ENCODE peak calls at places on chromosomes 3 and 15, in six cellular contexts. C is naive thymus-derived CD4-positive, alpha-beta T cell; O is WERI-Rb-1; K is fibroblast of lung; Q is cardiac muscle cell; J is mammary epithelial cell. Z is an unnamed sample.

GRCh38 chr15:97995192-97995591 is 34.7 kb downstream of the ARRDC4 start:
- DNase-seq in Q (no peak), J (peak; percentile 68), K (no peak), O (no peak), C (no peak), Z (no peak)

GRCh38 chr3:133570139-133570936 is 3.1 kb upstream of the CDV3 start:
- DNase-seq in Q (peak; percentile 88), O (no peak), K (peak; percentile 57), J (peak; percentile 84), C (no peak), Z (no peak)

GRCh38 chr15:41810651-41811431 is 17.1 kb upstream of the JMJD7 start:
- DNase-seq in O (no peak), K (no peak), Q (no peak), J (no peak), C (no peak), Z (no peak)

GRCh38 chr3:111924283-111924682 is 54.5 kb upstream of the ABHD10 start:
- DNase-seq in Q (no peak), C (no peak), J (peak; percentile 84), K (no peak), O (no peak), Z (no peak)

GRCh38 chr3:141050913-141051632 is at the start of gene SPSB4:
- DNase-seq in K (peak; percentile 51), O (peak; percentile 94), Q (peak; percentile 41), C (no peak), J (peak; percentile 43), Z (no peak)

GRCh38 chr3:123449986-123450474 is 1.1 kb upstream of the ADCY5 start:
- DNase-seq in O (peak; percentile 55), C (no peak), J (no peak), K (no peak), Q (no peak), Z (no peak)

GRCh38 chr15:91874992-91875651 is 21.6 kb downstream of the SLCO3A1 start:
- DNase-seq in Q (no peak), O (no peak), K (no peak), C (no peak), J (no peak), Z (no peak)

GRCh38 chr3:66405701-66406091 is 95.1 kb downstream of the LRIG1 start:
- DNase-seq in K (peak; percentile 79), C (no peak), O (no peak), Q (peak; percentile 38), J (no peak), Z (no peak)

GRCh38 chr3:146968204-146968651 is 363.1 kb upstream of the PLSCR5 start:
- DNase-seq in Q (peak; percentile 78), C (no peak), J (peak; percentile 16), K (peak; percentile 42), O (no peak), Z (no peak)

GRCh38 chr3:127615631-127616305 is 13.2 kb upstream of the PODXL2 start:
- DNase-seq in C (no peak), Q (no peak), K (no peak), O (no peak), J (no peak), Z (no peak)

GRCh38 chr3:32844914-32845313 is 27.1 kb downstream of the TRIM71 start:
- DNase-seq in K (no peak), Q (no peak), C (no peak), O (no peak), J (no peak), Z (no peak)
- H3K36me3 ChIP-seq in K (no peaks in the 10 kb centered on the region), Q (no peaks in the 10 kb centered on the region), C (no peaks in the 10 kb centered on the region), O (no peaks in the 10 kb centered on the region), J (no peaks in the 10 kb centered on the region), Z (no peaks in the 10 kb centered on the region)

DNA sequence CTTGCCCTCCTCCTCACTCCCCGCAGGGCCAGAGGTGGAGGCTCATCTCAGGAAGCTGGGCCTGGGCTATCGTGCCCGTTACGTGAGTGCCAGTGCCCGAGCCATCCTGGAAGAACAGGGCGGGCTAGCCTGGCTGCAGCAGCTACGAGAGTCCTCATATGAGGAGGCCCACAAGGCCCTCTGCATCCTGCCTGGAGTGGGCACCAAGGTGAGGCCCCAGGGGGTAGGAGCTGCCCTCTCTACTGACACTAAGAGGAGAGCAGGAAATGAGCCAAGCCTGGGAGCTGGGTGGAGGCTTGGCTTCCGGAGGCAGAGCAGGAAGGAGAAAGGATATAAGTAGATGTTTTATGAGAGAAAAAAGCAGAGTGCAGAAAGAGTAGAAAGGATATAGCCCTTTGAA is 4.9 kb downstream of the OGG1 start:
- DNase-seq in Q (peak; percentile 17), O (no peak), K (no peak), C (no peak), J (no peak), Z (no peak)
- H3K36me3 ChIP-seq in Q (peaks cover 18% of the 10 kb centered on the region), O (peaks cover 62% of the 10 kb centered on the region), K (peaks cover 20% of the 10 kb centered on the region), C (peaks cover 3% of the 10 kb centered on the region), J (peaks cover 5% of the 10 kb centered on the region), Z (peaks cover 15% of the 10 kb centered on the region)

DNA sequence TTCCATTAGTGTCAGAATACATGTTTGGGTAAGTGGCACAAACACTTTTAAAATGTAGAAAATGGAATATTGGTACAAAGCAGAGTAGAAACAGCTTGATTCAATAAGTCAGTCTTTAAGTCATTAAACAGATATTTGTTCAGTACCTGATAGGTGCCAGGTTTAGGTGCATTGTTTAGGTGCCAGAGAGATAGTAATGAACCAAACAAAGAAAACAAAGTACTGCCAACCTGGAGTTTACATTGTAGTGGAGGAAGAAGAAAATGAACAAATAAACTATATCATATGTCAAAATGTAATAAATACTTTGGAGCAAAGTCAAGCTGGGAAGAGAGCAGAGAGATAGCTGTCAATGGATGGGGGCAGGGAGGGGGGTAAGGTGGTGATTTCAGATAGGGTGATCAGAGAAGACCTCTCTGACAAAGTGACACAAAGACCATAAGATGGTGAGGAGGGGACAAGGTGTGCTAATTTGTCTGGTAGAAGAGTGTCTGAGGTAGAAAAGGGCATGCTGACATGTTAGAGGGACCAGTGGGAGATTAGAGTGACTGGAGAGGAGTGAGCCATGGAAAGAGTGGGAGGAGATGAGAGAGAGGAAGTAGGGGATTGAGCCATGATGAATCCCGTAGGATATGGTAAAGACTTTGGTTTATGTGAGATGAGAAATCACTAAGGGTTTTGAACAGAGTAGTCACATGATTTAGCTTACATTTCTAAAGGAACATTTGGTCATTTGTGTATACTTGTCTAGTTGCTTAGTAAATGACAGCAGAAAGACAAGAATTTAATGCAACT is 128.2 kb downstream of the UBE2E2 start:
- DNase-seq in C (no peak), J (no peak), Q (no peak), O (no peak), K (no peak), Z (no peak)
- H3K36me3 ChIP-seq in C (no peaks in the 10 kb centered on the region), J (no peaks in the 10 kb centered on the region), Q (no peaks in the 10 kb centered on the region), O (no peaks in the 10 kb centered on the region), K (no peaks in the 10 kb centered on the region), Z (no peaks in the 10 kb centered on the region)

DNA sequence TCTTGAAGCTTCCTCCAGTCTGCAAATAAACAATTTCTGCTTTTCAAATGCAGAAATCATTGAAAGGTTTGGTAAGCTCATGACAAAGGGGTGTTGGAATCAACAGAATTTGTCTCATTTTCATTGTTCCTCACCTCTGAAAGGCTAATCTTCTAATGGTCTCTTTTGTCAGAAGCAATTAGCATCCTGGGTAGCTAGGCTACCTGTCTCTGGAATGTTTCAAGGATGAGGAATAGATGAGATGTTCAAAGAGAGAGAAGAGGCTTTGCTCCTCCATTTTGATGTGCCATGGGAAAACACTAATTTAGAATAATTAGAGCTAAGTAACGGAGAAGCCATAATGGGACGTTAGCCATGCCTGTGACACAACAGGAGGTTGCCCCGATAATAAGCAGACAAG is 43.5 kb upstream of the SIAH2 start:
- DNase-seq in O (no peak), C (no peak), K (no peak), Q (no peak), J (no peak), Z (no peak)
- H3K36me3 ChIP-seq in O (no peaks in the 10 kb centered on the region), C (no peaks in the 10 kb centered on the region), K (no peaks in the 10 kb centered on the region), Q (no peaks in the 10 kb centered on the region), J (no peaks in the 10 kb centered on the region), Z (no peaks in the 10 kb centered on the region)

GRCh38 chr15:88629071-88629470 is 7.9 kb downstream of the AEN start:
- DNase-seq in J (no peak), O (no peak), C (no peak), K (no peak), Q (no peak), Z (no peak)

GRCh38 chr15:88625943-88626741 is 5.0 kb downstream of the AEN start:
- DNase-seq in Q (no peak), C (no peak), O (no peak), K (no peak), J (no peak), Z (no peak)

GRCh38 chr15:88624971-88625290 is 3.8 kb downstream of the AEN start:
- DNase-seq in K (no peak), C (no peak), Q (no peak), J (no peak), O (no peak), Z (no peak)

GRCh38 chr15:88628018-88628673 is 7.0 kb downstream of the AEN start:
- DNase-seq in K (no peak), J (no peak), C (no peak), Q (no peak), O (no peak), Z (no peak)

DNA sequence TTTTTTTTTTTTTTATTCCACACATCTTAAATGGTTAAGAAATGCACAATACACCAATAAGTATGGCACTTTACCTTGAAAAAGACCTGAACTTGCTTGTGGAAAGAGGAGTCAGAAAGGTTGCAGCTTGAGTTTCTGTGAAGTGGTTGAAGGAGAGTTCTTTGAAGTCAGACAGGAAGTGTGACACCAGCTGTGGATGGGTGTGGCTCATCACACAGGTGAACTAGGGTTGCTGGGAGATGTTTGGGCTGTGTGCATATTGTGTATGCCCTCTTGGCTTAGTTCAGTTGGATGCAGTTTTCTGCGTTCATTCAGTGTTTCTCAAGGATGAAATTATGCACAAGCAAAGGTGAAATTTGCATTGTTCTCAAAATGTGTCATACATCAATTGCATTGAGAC is 6.3 kb downstream of the AEN start:
- DNase-seq in C (peak; percentile 85), O (no peak), J (no peak), Q (no peak), K (no peak), Z (no peak)
- H3K36me3 ChIP-seq in C (peaks cover 11% of the 10 kb centered on the region), O (peaks cover 97% of the 10 kb centered on the region), J (peaks cover 58% of the 10 kb centered on the region), Q (peaks cover 20% of the 10 kb centered on the region), K (peaks cover 42% of the 10 kb centered on the region), Z (peaks cover 59% of the 10 kb centered on the region)

Z was measured in GM06990.